ENCODE peak calls at places on chromosome 16, in four cellular contexts. X, U, J and K are unnamed samples.

GRCh38 chr16:89582614-89583196 is 7.1 kb downstream of the CPNE7 start:
- DNase-seq in X (no peak), U (no peak), J (no peak), K (no peak)

GRCh38 chr16:85569615-85570212 is 43.4 kb upstream of the GSE1 start:
- DNase-seq in J (peak; percentile 87), U (peak; percentile 74), X (peak; percentile 62), K (peak; percentile 93)

GRCh38 chr16:29821663-29822115 is 1.4 kb downstream of the MVP start:
- DNase-seq in J (no peak), X (no peak), U (no peak), K (no peak)

GRCh38 chr16:48330133-48330846 is 54.9 kb downstream of the SIAH1 start:
- DNase-seq in J (no peak), X (no peak), U (no peak), K (no peak)

GRCh38 chr16:85092851-85093250 is 19.4 kb downstream of the CIBAR2 start:
- DNase-seq in X (no peak), U (no peak), J (no peak), K (no peak)

GRCh38 chr16:990516-991291 is 9.1 kb downstream of the SOX8 start:
- DNase-seq in U (no peak), J (no peak), X (no peak), K (no peak)

GRCh38 chr16:79618041-79618711 is 17.6 kb upstream of the MAF start:
- DNase-seq in U (no peak), X (no peak), J (no peak), K (no peak)

GRCh38 chr16:79429276-79430128 is 171.0 kb downstream of the MAF start:
- DNase-seq in X (no peak), U (no peak), J (no peak), K (no peak)

GRCh38 chr16:59591480-59591879 is 857.4 kb upstream of the GOT2 start:
- DNase-seq in J (no peak), U (no peak), X (no peak), K (no peak)

GRCh38 chr16:28587386-28587785 is 9.5 kb downstream of the SULT1A2 start:
- DNase-seq in U (no peak), X (no peak), J (no peak), K (no peak)

GRCh38 chr16:88743693-88744519 is 37.6 kb downstream of the CTU2 start:
- DNase-seq in J (peak; percentile 23), U (no peak), X (peak; percentile 93), K (peak; percentile 78)

GRCh38 chr16:30805370-30806169 is 18.6 kb upstream of the ZNF629 start:
- DNase-seq in U (no peak), J (peak; percentile 21), X (peak; percentile 89), K (no peak)

GRCh38 chr16:28182183-28182582 is 29.6 kb downstream of the XPO6 start:
- DNase-seq in X (no peak), J (no peak), U (no peak), K (no peak)

GRCh38 chr16:7421578-7421977 is 88.9 kb downstream of the RBFOX1 start:
- DNase-seq in J (no peak), X (no peak), U (no peak), K (no peak)
- TF ChIP-seq SPI1 in J (no peak), X (no peak), U (no peak), K (no peak)

GRCh38 chr16:70706948-70707465 is 21.2 kb upstream of the MTSS2 start:
- DNase-seq in J (no peak), X (no peak), U (no peak), K (no peak)
- TF ChIP-seq SPI1 in J (no peak), X (no peak), U (no peak), K (no peak)

GRCh38 chr16:4897328-4897727 is 39.6 kb downstream of the PPL start:
- DNase-seq in J (no peak), X (no peak), U (no peak), K (no peak)
- TF ChIP-seq SPI1 in J (no peak), X (no peak), U (no peak), K (no peak)

GRCh38 chr16:54073356-54073755 is 213.2 kb downstream of the IRX3 start:
- DNase-seq in U (no peak), J (no peak), X (no peak), K (no peak)

GRCh38 chr16:54070944-54071343 is 215.6 kb downstream of the IRX3 start:
- DNase-seq in X (no peak), U (peak; percentile 3), J (no peak), K (peak; percentile 5)

GRCh38 chr16:54071516-54071915 is 215.1 kb downstream of the IRX3 start:
- DNase-seq in U (no peak), X (no peak), J (no peak), K (no peak)

GRCh38 chr16:54069601-54070239 is 216.9 kb downstream of the IRX3 start:
- DNase-seq in X (no peak), J (no peak), U (no peak), K (no peak)

DNA sequence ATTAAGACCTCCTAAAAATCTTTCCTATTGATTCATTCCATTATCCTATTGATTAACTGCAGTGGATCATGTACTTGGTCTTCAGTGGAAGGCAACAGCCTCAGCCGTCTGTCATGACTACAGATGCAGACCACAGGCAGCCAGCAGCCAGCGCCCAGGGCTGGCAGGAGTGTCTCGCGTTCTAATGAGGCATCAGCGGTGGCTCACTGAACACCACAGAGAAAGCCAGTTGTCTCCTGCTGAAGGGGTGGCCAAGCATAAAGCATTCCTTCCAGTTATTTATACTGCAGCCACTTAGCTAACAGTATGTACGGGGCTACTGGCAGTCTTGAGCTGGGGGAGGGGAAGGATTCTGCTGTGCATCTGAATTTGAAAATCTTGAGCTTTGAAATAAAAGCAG is 214.3 kb downstream of the IRX3 start:
- DNase-seq in X (no peak), U (no peak), J (no peak), K (no peak)
- TF ChIP-seq SPI1 in X (no peak), U (no peak), J (no peak), K (no peak)

GRCh38 chr16:72201387-72201786 is 29.4 kb upstream of the PMFBP1 start:
- DNase-seq in U (no peak), J (no peak), X (no peak), K (no peak)

GRCh38 chr16:72197556-72197955 is 25.6 kb upstream of the PMFBP1 start:
- DNase-seq in X (no peak), J (no peak), U (no peak), K (no peak)

GRCh38 chr16:72199938-72200337 is 28.0 kb upstream of the PMFBP1 start:
- DNase-seq in J (no peak), X (no peak), U (no peak), K (no peak)

GRCh38 chr16:72198021-72198420 is 26.1 kb upstream of the PMFBP1 start:
- DNase-seq in U (no peak), J (no peak), X (no peak), K (no peak)

GRCh38 chr16:72198641-72199250 is 26.8 kb upstream of the PMFBP1 start:
- DNase-seq in X (no peak), U (no peak), J (no peak), K (no peak)
- TF ChIP-seq SPI1 in X (no peak), U (no peak), J (no peak), K (no peak)

DNA sequence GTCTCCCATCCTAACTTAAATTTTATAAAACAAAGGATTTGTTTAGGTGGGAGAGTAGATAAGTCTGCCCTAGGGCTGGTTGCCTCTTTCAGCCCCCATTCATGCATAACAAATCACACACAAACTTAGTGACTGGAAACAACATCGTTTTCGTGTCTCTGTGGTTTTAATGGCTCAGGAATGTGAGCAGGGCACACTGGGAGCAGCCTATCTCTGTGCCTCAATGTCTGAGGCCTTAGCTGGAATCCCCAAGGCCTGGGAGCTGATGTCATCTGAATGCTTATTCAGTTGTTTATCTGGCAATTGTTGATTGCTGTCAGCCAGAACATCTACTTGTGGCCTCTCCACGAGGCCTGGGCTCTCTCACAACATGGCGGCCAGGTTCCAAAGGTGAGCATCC is 101.9 kb upstream of the HSBP1 start:
- DNase-seq in X (no peak), U (no peak), J (no peak), K (no peak)
- TF ChIP-seq SPI1 in X (no peak), U (no peak), J (no peak), K (no peak)

GRCh38 chr16:83214671-83215070 is 587.9 kb downstream of the CDH13 start:
- DNase-seq in X (no peak), U (no peak), J (no peak), K (no peak)

GRCh38 chr16:83215417-83216001 is 588.7 kb downstream of the CDH13 start:
- DNase-seq in J (peak; percentile 48), U (no peak), X (peak; percentile 83), K (peak; percentile 36)

GRCh38 chr16:83206426-83206825 is 579.7 kb downstream of the CDH13 start:
- DNase-seq in U (no peak), J (no peak), X (no peak), K (no peak)

GRCh38 chr16:83212301-83212841 is 585.6 kb downstream of the CDH13 start:
- DNase-seq in X (no peak), J (no peak), U (no peak), K (no peak)

GRCh38 chr16:83211711-83212110 is 584.9 kb downstream of the CDH13 start:
- DNase-seq in X (no peak), U (no peak), J (no peak), K (no peak)
- TF ChIP-seq SPI1 in X (no peak), U (no peak), J (no peak), K (no peak)

GRCh38 chr16:61909074-61909473 is 127.2 kb downstream of the CDH8 start:
- DNase-seq in J (no peak), X (no peak), U (no peak), K (no peak)
- TF ChIP-seq SPI1 in J (no peak), X (no peak), U (no peak), K (no peak)

GRCh38 chr16:17266606-17267313 is 204.0 kb downstream of the XYLT1 start:
- DNase-seq in J (no peak), X (no peak), U (no peak), K (no peak)
- TF ChIP-seq SPI1 in J (no peak), X (no peak), U (no peak), K (no peak)